ENCODE peak calls at places on chromosomes 6 and 20, in seven cellular contexts. J is H1, B is K562, D is Panc1, A is breast epithelium, C is vagina, X is transverse colon. Y is an unnamed sample.

GRCh38 chr6:22821664-22822320 is 252.4 kb downstream of the HDGFL1 start:
- DNase-seq in J (no peak), B (no peak), D (no peak), A (no peak), C (no peak), X (no peak), Y (no peak)

GRCh38 chr20:44911264-44911921 is 1.5 kb downstream of the PABPC1L start:
- DNase-seq in J (peak; percentile 80), B (peak; percentile 83), D (no peak), A (no peak), C (no peak), X (peak; percentile 52), Y (no peak)

GRCh38 chr20:40897177-40897700 is 131.4 kb upstream of the TOP1 start:
- DNase-seq in J (no peak), B (no peak), D (no peak), A (no peak), C (no peak), X (no peak), Y (no peak)

GRCh38 chr6:33808781-33809180 is 5.0 kb upstream of the MLN start:
- DNase-seq in J (no peak), B (no peak), D (no peak), A (no peak), C (no peak), X (no peak), Y (no peak)

GRCh38 chr6:3208096-3208774 is 19.2 kb downstream of the TUBB2B start:
- DNase-seq in J (no peak), B (no peak), D (no peak), A (peak; percentile 87), C (no peak), X (no peak), Y (no peak)

GRCh38 chr6:64520050-64520449 is 884.4 kb downstream of the PHF3 start:
- DNase-seq in J (no peak), B (no peak), D (peak; percentile 43), A (no peak), C (no peak), X (no peak), Y (no peak)

GRCh38 chr6:39214846-39215639 is 14.2 kb downstream of the KCNK5 start:
- DNase-seq in J (no peak), B (no peak), D (no peak), A (no peak), C (no peak), X (peak; percentile 77), Y (no peak)

GRCh38 chr20:8330785-8331699 is 199.0 kb downstream of the PLCB1 start:
- DNase-seq in J (no peak), B (no peak), D (no peak), A (no peak), C (no peak), X (no peak), Y (no peak)

GRCh38 chr6:167996424-167997199 is 859 bp upstream of the KIF25 start:
- DNase-seq in J (peak; percentile 10), B (no peak), D (no peak), A (no peak), C (peak; percentile 72), X (no peak), Y (peak; percentile 78)

DNA sequence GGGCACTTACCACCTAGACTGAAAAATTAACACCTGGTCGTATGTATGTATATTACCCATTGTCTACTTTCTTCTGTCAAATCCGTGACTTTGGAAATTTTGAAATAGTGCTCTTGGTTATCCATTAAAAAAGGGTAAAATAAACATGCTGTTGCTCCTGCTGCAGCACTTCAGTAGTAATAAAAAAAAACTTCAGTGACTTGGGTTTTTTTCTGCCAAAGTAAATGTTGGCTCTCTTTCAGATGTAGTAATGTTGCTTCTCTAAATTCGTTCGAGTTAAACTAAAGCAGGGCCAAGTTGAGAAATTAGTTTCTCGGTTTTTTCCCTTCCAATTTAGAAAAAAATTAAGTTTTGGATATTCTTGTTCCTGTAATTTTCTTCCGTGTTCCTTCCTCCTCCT is 34.2 kb downstream of the JARID2 start:
- DNase-seq in J (no peak), B (no peak), D (no peak), A (no peak), C (no peak), X (no peak), Y (no peak)
- TF ChIP-seq POLR2AphosphoS5 in J (no peak), B (no peak), D (no peak), A (no peak), C (no peak), X (no peak), Y (no peak)

GRCh38 chr20:62640870-62641748 is 1.2 kb upstream of the SLCO4A1 start:
- DNase-seq in J (no peak), B (no peak), D (no peak), A (no peak), C (no peak), X (no peak), Y (no peak)
- H3K27ac ChIP-seq in J (no peak overlapping the region), B (peak overlapping the region; percentile 80), D (peak overlapping the region; percentile 97), A (no peak overlapping the region), C (peak overlapping the region; percentile 18), X (no peak overlapping the region), Y (no peak overlapping the region)

DNA sequence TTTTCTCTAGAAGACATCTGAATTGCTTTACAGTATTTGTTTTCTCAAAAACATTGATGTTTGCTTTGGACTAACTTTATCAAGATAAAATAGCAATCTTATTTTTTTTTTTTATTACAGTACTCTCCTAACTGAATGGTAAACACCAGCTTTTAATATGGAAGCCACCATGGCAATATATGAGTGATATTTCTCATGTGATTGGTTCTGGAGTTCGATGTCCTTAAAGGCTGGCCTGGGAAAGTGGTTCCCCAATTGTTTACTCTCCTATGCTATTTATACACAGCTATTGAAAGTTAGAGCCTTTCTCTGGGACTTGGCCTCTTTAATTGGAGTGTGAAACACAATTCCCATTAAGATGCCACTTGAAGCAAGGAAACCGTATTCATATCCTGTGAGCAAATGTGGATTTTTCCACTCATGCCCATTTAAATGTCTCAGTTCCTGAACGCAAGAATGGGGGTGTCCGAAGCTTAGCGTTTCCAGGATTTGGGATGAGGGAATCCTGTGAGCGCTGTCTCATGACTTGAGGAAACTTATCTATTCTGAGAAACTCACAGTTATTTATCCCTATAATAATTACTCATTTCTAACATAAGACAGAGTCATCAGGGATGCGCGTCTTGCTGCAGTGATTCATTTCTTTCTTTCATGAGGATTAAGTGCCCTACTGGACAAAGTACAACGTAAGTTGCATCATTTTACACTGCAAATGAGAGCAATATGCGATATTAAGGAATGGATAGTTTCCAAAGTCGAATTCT is 143.2 kb upstream of the PREP start:
- DNase-seq in J (no peak), B (no peak), D (no peak), A (no peak), C (no peak), X (no peak), Y (no peak)
- TF ChIP-seq POLR2AphosphoS5 in J (no peak), B (no peak), D (no peak), A (no peak), C (no peak), X (no peak), Y (no peak)

DNA sequence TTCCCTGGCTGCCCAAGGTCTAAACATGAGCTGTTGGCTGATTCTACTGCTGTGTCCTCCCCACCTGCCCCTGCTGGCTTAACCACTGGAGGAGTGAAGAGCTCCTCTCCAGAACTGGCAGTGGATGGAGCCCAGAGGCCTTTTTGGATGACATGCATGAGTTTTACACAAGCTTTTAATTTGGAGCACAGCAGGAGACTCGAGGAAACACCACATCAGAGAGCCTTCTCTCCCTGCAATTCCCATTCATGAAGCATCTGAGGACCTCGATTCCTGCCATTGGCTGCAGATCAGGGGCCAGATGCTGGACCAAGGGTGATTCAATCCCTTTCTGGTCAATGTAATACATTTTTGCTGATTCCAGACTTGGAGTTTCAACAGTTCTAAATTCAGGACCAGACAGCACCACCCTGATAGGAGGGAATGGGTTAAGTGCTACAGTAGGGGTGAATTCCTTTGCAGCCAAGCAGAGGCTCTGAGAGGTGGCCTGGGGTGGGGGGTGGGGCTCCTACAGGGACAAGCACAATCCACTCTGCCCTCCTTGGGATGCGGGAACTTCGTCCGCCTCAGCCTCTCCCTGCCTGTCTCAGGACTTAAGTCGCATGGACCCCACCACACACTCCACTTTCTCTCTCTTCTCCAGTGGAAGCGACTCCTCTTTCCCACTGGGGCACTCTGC is 600 bp upstream of the PSORS1C1 start:
- DNase-seq in J (no peak), B (no peak), D (no peak), A (peak; percentile 58), C (no peak), X (no peak), Y (no peak)
- H3K27ac ChIP-seq in J (no peak overlapping the region), B (no peak overlapping the region), D (peak overlapping the region; percentile 67), A (peak overlapping the region; percentile 96), C (peak overlapping the region; percentile 81), X (peak overlapping the region; percentile 74), Y (peak overlapping the region; percentile 74)

DNA sequence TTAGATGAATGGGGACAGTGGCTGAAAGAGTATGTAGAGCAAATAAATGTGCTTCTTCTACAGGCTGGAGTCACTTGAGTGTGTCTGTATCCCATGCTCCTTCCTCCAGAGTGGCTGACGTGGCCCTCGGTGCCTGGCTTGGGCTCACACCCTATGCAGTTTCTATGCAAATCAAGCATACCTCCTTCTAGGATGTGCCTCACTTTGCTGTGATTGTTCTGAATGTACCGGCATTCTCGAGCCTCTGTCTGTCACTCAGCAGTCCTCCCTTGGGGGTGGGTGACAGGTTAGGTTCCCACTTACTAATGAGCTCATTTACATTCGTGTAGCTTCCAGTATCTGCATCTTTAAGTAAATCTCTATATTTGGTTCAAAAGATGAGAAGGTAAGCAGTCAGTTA is 55.1 kb upstream of the HDDC2 start:
- DNase-seq in J (no peak), B (no peak), D (no peak), A (no peak), C (no peak), X (peak; percentile 22), Y (no peak)
- TF ChIP-seq POLR2AphosphoS5 in J (no peak), B (no peak), D (no peak), A (no peak), C (no peak), X (no peak), Y (no peak)

Y was measured in esophagus muscularis mucosa.